ENCODE peak calls at places on chromosome 12, in four cellular contexts. K is fibroblast of lung, P is GM06990, J is AG04450. E is an unnamed sample.

GRCh38 chr12:51622564-51622963 is 31.5 kb downstream of the SCN8A start:
- DNase-seq in K (peak; percentile 69), P (no peak), J (no peak), E (peak; percentile 45)

GRCh38 chr12:27123642-27124041 is 41.3 kb upstream of the C12orf71 start:
- DNase-seq in K (no peak), J (no peak), P (no peak), E (peak; percentile 40)

GRCh38 chr12:117125769-117126168 is 26.6 kb upstream of the TESC start:
- DNase-seq in K (no peak), J (no peak), P (no peak), E (no peak)

GRCh38 chr12:66241061-66242043 is 52.3 kb downstream of the IRAK3 start:
- DNase-seq in J (peak; percentile 45), K (peak; percentile 79), P (no peak), E (peak; percentile 93)

GRCh38 chr12:127381043-127381668 is 885.8 kb upstream of the TMEM132C start:
- DNase-seq in K (peak; percentile 34), P (peak; percentile 27), J (no peak), E (peak; percentile 16)

GRCh38 chr12:67498981-67499380 is 149.6 kb upstream of the DYRK2 start:
- DNase-seq in P (no peak), K (no peak), J (no peak), E (no peak)

GRCh38 chr12:96237465-96238077 is 43.4 kb downstream of the ELK3 start:
- DNase-seq in K (peak; percentile 99), J (peak; percentile 81), P (no peak), E (peak; percentile 98)

GRCh38 chr12:96434107-96434506 is 33.9 kb upstream of the CDK17 start:
- DNase-seq in P (peak; percentile 24), J (peak; percentile 97), K (peak; percentile 99), E (peak; percentile 63)

GRCh38 chr12:102216086-102216691 is 18.6 kb upstream of the PMCH start:
- DNase-seq in P (no peak), J (peak; percentile 27), K (peak; percentile 63), E (peak; percentile 71)

GRCh38 chr12:30806989-30807694 is 52.4 kb upstream of the CAPRIN2 start:
- DNase-seq in P (no peak), J (no peak), K (peak; percentile 73), E (peak; percentile 90)

GRCh38 chr12:2212971-2213869 is 160.4 kb downstream of the CACNA1C start:
- DNase-seq in K (peak; percentile 50), P (no peak), J (no peak), E (no peak)

GRCh38 chr12:70831538-70831937 is 89.0 kb downstream of the PTPRR start:
- DNase-seq in K (peak; percentile 52), J (no peak), P (no peak), E (peak; percentile 14)

GRCh38 chr12:121287267-121287954 is 9.1 kb downstream of the CAMKK2 start:
- DNase-seq in K (peak; percentile 22), J (peak; percentile 33), P (no peak), E (peak; percentile 34)

GRCh38 chr12:90908465-90908864 is 46.5 kb downstream of the CCER1 start:
- DNase-seq in P (no peak), K (peak; percentile 91), J (no peak), E (peak; percentile 61)

GRCh38 chr12:108792361-108793292 is 61.3 kb upstream of the CORO1C start:
- DNase-seq in P (no peak), K (no peak), J (no peak), E (no peak)

GRCh38 chr12:101939856-101940265 is 62.5 kb downstream of the DRAM1 start:
- DNase-seq in P (no peak), J (peak; percentile 63), K (peak; percentile 71), E (peak; percentile 91)

GRCh38 chr12:10196210-10196609 is 16.5 kb upstream of the GABARAPL1 start:
- DNase-seq in K (no peak), P (peak; percentile 25), J (no peak), E (no peak)

GRCh38 chr12:95277139-95277538 is 59.5 kb downstream of the VEZT start:
- DNase-seq in P (no peak), K (peak; percentile 88), J (peak; percentile 88), E (peak; percentile 86)

GRCh38 chr12:44874981-44875416 is 1.1 kb downstream of the NELL2 start:
- DNase-seq in J (no peak), K (no peak), P (peak; percentile 1), E (no peak)

GRCh38 chr12:11719678-11720099 is 70.2 kb downstream of the ETV6 start:
- DNase-seq in P (no peak), K (peak; percentile 99), J (peak; percentile 82), E (peak; percentile 91)

GRCh38 chr12:68483592-68484373 is 126.9 kb upstream of the RAP1B start:
- DNase-seq in J (no peak), P (no peak), K (peak; percentile 34), E (peak; percentile 70)

GRCh38 chr12:105978686-105979085 is 160.1 kb downstream of the NUAK1 start:
- DNase-seq in K (peak; percentile 66), P (no peak), J (no peak), E (no peak)

GRCh38 chr12:108696111-108696995 is 35.0 kb downstream of the CORO1C start:
- DNase-seq in K (peak; percentile 100), P (no peak), J (peak; percentile 97), E (peak; percentile 100)

GRCh38 chr12:102169922-102170698 is 27.5 kb downstream of the PMCH start:
- DNase-seq in P (no peak), J (no peak), K (peak; percentile 11), E (peak; percentile 59)

DNA sequence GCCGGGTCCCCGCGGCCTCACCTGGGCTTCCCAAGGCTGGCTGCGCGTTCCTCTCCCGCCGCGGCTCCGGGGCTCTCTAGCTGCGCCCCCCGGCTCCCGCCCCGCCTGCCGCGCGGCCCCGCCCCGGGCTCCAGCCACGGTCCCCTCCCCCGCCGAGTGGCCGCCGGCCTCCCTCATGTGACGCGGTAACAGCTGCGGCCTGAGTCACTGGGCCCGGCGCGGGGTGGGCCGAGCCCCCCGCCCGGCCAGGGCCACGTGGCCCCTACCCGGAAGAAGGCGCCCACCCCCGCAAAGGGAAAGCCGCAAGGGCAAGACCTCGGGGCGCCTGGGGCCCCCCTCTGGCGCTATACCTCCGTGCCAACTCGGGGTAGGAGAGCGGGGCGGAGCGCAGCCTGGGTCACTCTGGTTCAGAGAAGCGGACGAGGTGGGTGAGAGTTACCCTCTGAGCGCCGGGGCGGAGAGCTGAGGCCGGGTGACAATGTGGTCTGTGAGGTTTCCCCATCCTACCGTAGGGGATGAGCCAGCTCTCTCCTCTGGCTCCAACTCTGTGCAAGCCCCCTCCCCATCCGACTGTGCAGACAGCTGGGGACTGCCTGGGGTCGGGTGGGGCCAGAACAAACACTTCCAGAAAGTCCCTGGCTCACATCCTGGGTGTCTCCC is at the start of gene CD63:
- DNase-seq in P (peak; percentile 82), J (no peak), K (peak; percentile 88), E (peak; percentile 90)
- TF ChIP-seq CTCF in P (peak; percentile 16), J (no peak), K (no peak), E (no peak)

GRCh38 chr12:53048780-53049401 is 974 bp upstream of the TNS2 start:
- DNase-seq in P (no peak), K (peak; percentile 49), J (no peak), E (peak; percentile 85)
- H3K4me3 ChIP-seq in P (no peak overlapping the region), K (peak overlapping the region; percentile 90), J (peak overlapping the region; percentile 79), E (peak overlapping the region; percentile 90)

GRCh38 chr12:112823582-112824149 is 32.1 kb downstream of the RPH3A start:
- DNase-seq in K (no peak), P (no peak), J (no peak), E (no peak)
- TF ChIP-seq CTCF in K (no peak), P (no peak), J (no peak), E (no peak)

GRCh38 chr12:107320031-107320928 is 226.9 kb upstream of the CRY1 start:
- DNase-seq in K (peak; percentile 76), J (no peak), P (peak; percentile 25), E (peak; percentile 45)
- H3K4me3 ChIP-seq in K (peak overlapping the region; percentile 43), J (peak overlapping the region; percentile 67), P (no peak overlapping the region), E (peak overlapping the region; percentile 30)

DNA sequence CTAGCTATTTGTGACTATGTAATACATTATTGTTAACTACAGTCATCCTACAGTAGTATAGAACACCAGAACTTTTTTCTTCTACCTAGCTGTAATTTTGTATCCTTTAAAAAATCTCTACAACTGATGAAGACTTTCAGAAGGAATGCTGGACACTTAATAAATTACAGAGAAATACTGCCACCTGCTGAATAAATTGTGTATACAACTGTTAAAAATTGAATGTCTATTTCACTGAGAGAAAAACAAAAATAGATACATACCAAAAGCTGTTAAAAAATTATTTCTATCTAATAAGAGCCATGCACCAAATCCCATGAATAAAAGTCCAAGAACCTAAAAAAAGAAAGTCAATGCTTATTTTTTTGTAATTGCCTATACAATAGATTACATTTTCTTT is 6.6 kb downstream of the TSPAN19 start:
- DNase-seq in K (peak; percentile 6), J (no peak), P (no peak), E (peak; percentile 61)
- TF ChIP-seq CTCF in K (no peak), J (peak; percentile 44), P (peak; percentile 25), E (peak; percentile 41)

DNA sequence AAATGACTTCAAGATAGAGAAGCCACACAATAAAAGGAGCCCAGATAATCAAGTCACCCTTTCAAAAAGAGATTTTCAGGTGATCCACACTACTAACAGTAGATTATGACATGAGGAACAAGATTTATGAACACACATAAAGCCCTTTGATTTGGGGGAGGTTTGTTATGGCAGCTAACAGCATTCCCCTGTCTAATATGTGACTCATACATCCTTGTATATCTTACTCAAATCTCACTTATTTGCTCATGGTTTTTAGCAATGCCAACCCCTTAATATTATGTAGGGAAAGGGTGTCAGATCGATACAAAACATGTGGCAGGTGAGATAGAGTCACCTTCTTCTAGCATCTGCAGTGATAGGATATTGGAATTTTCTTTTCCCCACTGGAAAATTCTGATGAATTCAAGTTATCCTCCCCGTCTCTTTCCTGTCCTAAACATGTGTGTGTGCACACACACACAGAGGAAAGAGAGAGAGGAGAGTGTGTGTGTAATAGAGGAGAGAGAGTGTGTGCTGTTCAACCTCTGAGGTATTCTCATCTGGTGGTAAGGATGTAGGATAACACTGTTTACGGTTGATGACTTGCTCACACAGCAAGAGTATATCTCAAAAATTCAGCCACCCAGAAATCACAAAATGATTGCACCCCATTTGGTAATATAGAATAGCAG is 319.9 kb downstream of the KCNC2 start:
- DNase-seq in K (peak; percentile 75), P (no peak), J (peak; percentile 15), E (peak; percentile 18)
- H3K4me3 ChIP-seq in K (no peak overlapping the region), P (no peak overlapping the region), J (no peak overlapping the region), E (no peak overlapping the region)

GRCh38 chr12:103310871-103311270 is 184.9 kb downstream of the C12orf42 start:
- DNase-seq in K (no peak), P (no peak), J (no peak), E (no peak)
- TF ChIP-seq CTCF in K (no peak), P (no peak), J (no peak), E (no peak)

GRCh38 chr12:109842021-109842420 is 8.8 kb upstream of the TRPV4 start:
- DNase-seq in P (no peak), J (no peak), K (no peak), E (no peak)

GRCh38 chr12:109847166-109847700 is 14.0 kb upstream of the TRPV4 start:
- DNase-seq in J (no peak), K (no peak), P (no peak), E (no peak)

GRCh38 chr12:109841356-109841755 is 8.2 kb upstream of the TRPV4 start:
- DNase-seq in J (no peak), P (no peak), K (no peak), E (no peak)

GRCh38 chr12:109844091-109844490 is 10.9 kb upstream of the TRPV4 start:
- DNase-seq in P (no peak), J (no peak), K (no peak), E (no peak)

GRCh38 chr12:109844983-109845841 is 12.0 kb upstream of the TRPV4 start:
- DNase-seq in J (peak; percentile 27), K (peak; percentile 63), P (peak; percentile 87), E (peak; percentile 79)
- H3K4me3 ChIP-seq in J (peak overlapping the region; percentile 54), K (peak overlapping the region; percentile 36), P (peak overlapping the region; percentile 27), E (peak overlapping the region; percentile 39)